ENCODE peak calls at places on chromosome 12, in five cellular contexts. P is PC-3, Z is SK-N-SH, O is MM.1S, G is neural progenitor cell. H is an unnamed sample.

GRCh38 chr12:49188205-49188915 is 520 bp downstream of the TUBA1A start:
- DNase-seq in G (peak; percentile 74), O (peak; percentile 65), P (peak; percentile 37), Z (peak; percentile 58), H (peak; percentile 72)

GRCh38 chr12:46660276-46660675 is 165.5 kb downstream of the SLC38A4 start:
- DNase-seq in O (no peak), G (no peak), P (no peak), Z (no peak), H (no peak)

GRCh38 chr12:57171668-57172067 is 24.2 kb upstream of the LRP1-AS start:
- DNase-seq in O (no peak), P (no peak), G (no peak), Z (no peak), H (no peak)

GRCh38 chr12:24979286-24979685 is 30.4 kb upstream of the BCAT1 start:
- DNase-seq in G (no peak), O (no peak), Z (no peak), P (no peak), H (no peak)

GRCh38 chr12:117907108-117907689 is 61.6 kb downstream of the KSR2 start:
- DNase-seq in Z (no peak), P (no peak), G (no peak), O (no peak), H (peak; percentile 63)

GRCh38 chr12:124578445-124578844 is 11.0 kb upstream of the NCOR2 start:
- DNase-seq in Z (no peak), G (no peak), O (no peak), P (no peak), H (no peak)

GRCh38 chr12:103833095-103833777 is 7.8 kb downstream of the NT5DC3 start:
- DNase-seq in P (no peak), Z (no peak), O (no peak), G (no peak), H (no peak)

GRCh38 chr12:124747426-124748161 is 116.1 kb downstream of the SCARB1 start:
- DNase-seq in Z (no peak), O (no peak), P (peak; percentile 98), G (no peak), H (no peak)

GRCh38 chr12:54046809-54047159 is 6.9 kb upstream of the HOXC4 start:
- DNase-seq in Z (no peak), G (no peak), O (no peak), P (no peak), H (no peak)

GRCh38 chr12:53220857-53221202 is 11.2 kb downstream of the RARG start:
- DNase-seq in O (peak; percentile 95), P (peak; percentile 97), Z (peak; percentile 94), G (peak; percentile 98), H (peak; percentile 95)

GRCh38 chr12:67442347-67442841 is 173.2 kb downstream of the CAND1 start:
- DNase-seq in Z (peak; percentile 49), P (no peak), O (no peak), G (no peak), H (no peak)

GRCh38 chr12:7156259-7157197 is 26.4 kb downstream of the CLSTN3 start:
- DNase-seq in Z (no peak), P (no peak), G (no peak), O (no peak), H (no peak)

GRCh38 chr12:83802011-83802410 is 1110.6 kb downstream of the SLC6A15 start:
- DNase-seq in P (no peak), O (no peak), Z (peak; percentile 5), G (no peak), H (no peak)

GRCh38 chr12:38137287-38137686 is 179.3 kb upstream of the ALG10B start:
- DNase-seq in P (no peak), O (no peak), G (no peak), Z (no peak), H (no peak)

GRCh38 chr12:49930515-49931288 is 19.8 kb upstream of the AQP2 start:
- DNase-seq in Z (no peak), P (peak; percentile 59), O (no peak), G (no peak), H (no peak)

GRCh38 chr12:60437297-60437696 is 841.5 kb downstream of the SLC16A7 start:
- DNase-seq in G (no peak), O (no peak), Z (no peak), P (no peak), H (no peak)

GRCh38 chr12:32273712-32274111 is 125.6 kb upstream of the FGD4 start:
- DNase-seq in Z (no peak), O (peak; percentile 86), G (peak; percentile 78), P (no peak), H (peak; percentile 66)

GRCh38 chr12:99605-100004 is 33.0 kb downstream of the IQSEC3 start:
- DNase-seq in G (peak; percentile 71), P (no peak), O (no peak), Z (no peak), H (peak; percentile 72)

GRCh38 chr12:85301054-85301453 is 21.0 kb downstream of the ALX1 start:
- DNase-seq in Z (no peak), G (no peak), O (peak; percentile 61), P (no peak), H (no peak)

GRCh38 chr12:48934312-48934706 is 9.0 kb upstream of the FKBP11 start:
- DNase-seq in G (no peak), P (peak; percentile 18), O (peak; percentile 12), Z (peak; percentile 33), H (peak; percentile 34)

GRCh38 chr12:130765186-130765659 is 49.1 kb upstream of the RIMBP2 start:
- DNase-seq in P (peak; percentile 34), Z (no peak), O (no peak), G (no peak), H (no peak)

GRCh38 chr12:116353958-116354357 is 76.5 kb upstream of the MED13L start:
- DNase-seq in Z (no peak), G (no peak), P (no peak), O (no peak), H (no peak)

GRCh38 chr12:41439134-41439533 is 251.0 kb downstream of the PDZRN4 start:
- DNase-seq in O (peak; percentile 32), G (no peak), P (no peak), Z (no peak), H (no peak)

GRCh38 chr12:5244513-5244972 is 187.4 kb upstream of the NTF3 start:
- DNase-seq in O (no peak), Z (no peak), G (peak; percentile 40), P (no peak), H (peak; percentile 67)

GRCh38 chr12:59861635-59862034 is 265.8 kb downstream of the SLC16A7 start:
- DNase-seq in Z (no peak), G (no peak), O (no peak), P (no peak), H (no peak)

GRCh38 chr12:50188280-50188781 is 21.2 kb upstream of the CERS5 start:
- DNase-seq in P (no peak), G (no peak), Z (no peak), O (no peak), H (no peak)

GRCh38 chr12:106033161-106033675 is 105.5 kb downstream of the NUAK1 start:
- DNase-seq in O (no peak), Z (no peak), P (no peak), G (no peak), H (no peak)

GRCh38 chr12:113359939-113360748 is 1.8 kb downstream of the PLBD2 start:
- DNase-seq in O (no peak), G (no peak), P (peak; percentile 19), Z (peak; percentile 64), H (peak; percentile 20)

GRCh38 chr12:87812030-87812429 is 217.2 kb downstream of the C12orf50 start:
- DNase-seq in G (no peak), O (no peak), Z (no peak), P (peak; percentile 23), H (no peak)

GRCh38 chr12:111741235-111741812 is 25.4 kb upstream of the ALDH2 start:
- DNase-seq in O (no peak), P (peak; percentile 61), Z (peak; percentile 55), G (no peak), H (no peak)

GRCh38 chr12:124461851-124462623 is 105.4 kb downstream of the NCOR2 start:
- DNase-seq in G (no peak), P (no peak), Z (no peak), O (no peak), H (no peak)

GRCh38 chr12:98895086-98895651 is 250.1 kb downstream of the APAF1 start:
- DNase-seq in Z (peak; percentile 67), P (no peak), G (peak; percentile 75), O (no peak), H (peak; percentile 69)

GRCh38 chr12:53482626-53483165 is 16.6 kb downstream of the MAP3K12 start:
- DNase-seq in O (no peak), Z (no peak), P (no peak), G (no peak), H (no peak)

GRCh38 chr12:7369274-7369729 is 65.4 kb downstream of the ACSM4 start:
- DNase-seq in Z (peak; percentile 76), G (no peak), P (peak; percentile 24), O (no peak), H (no peak)

GRCh38 chr12:130831876-130832405 is 7.1 kb downstream of the STX2 start:
- DNase-seq in O (no peak), Z (no peak), G (no peak), P (no peak), H (no peak)

GRCh38 chr12:9509464-9510166 is 98.1 kb downstream of the KLRB1 start:
- DNase-seq in P (no peak), O (no peak), Z (no peak), G (no peak), H (no peak)
- H3K4me2 ChIP-seq in P (no peak overlapping the region), O (peak overlapping the region; percentile 46), Z (no peak overlapping the region), G (no peak overlapping the region), H (no peak overlapping the region)

DNA sequence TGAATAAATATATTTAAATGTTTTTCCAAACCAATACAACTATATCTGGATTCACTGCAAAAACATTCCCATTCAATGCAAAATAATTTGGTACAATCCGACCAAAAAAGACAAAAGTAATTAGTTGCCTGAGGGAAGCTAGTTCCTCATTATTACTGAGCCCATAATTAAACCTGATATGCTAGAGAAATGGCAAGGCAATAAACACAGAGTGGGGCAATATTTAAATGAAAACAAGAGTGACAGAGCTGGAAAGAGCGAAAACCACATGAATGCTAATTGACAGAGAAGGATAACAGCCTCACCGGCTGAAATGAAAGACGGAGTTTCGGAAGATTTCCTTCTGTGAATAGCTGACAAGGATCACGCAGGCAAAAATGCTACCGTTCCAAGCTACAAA is 82.6 kb downstream of the TMCC3 start:
- DNase-seq in P (no peak), O (no peak), G (no peak), Z (no peak), H (no peak)
- H3F3A ChIP-seq in P (no peaks in the 10 kb centered on the region), O (peaks cover 15% of the 10 kb centered on the region), G (no peaks in the 10 kb centered on the region), Z (no peaks in the 10 kb centered on the region), H (no peaks in the 10 kb centered on the region)

GRCh38 chr12:26274441-26275312 is 79.3 kb downstream of the SSPN start:
- DNase-seq in O (peak; percentile 78), G (peak; percentile 24), P (peak; percentile 100), Z (peak; percentile 17), H (peak; percentile 8)
- TF ChIP-seq EZH2phosphoT487 in O (no peak), G (no peak), P (peak; percentile 53), Z (no peak), H (no peak)

GRCh38 chr12:121099779-121100178 is 32.9 kb upstream of the P2RX7 start:
- DNase-seq in P (no peak), Z (no peak), G (no peak), O (no peak), H (no peak)

GRCh38 chr12:121093487-121093891 is 39.2 kb upstream of the P2RX7 start:
- DNase-seq in Z (no peak), G (no peak), P (no peak), O (no peak), H (no peak)

GRCh38 chr12:121095544-121096198 is 37.0 kb upstream of the P2RX7 start:
- DNase-seq in G (peak; percentile 86), P (peak; percentile 69), O (peak; percentile 7), Z (peak; percentile 94), H (peak; percentile 80)

GRCh38 chr12:121092034-121092433 is 40.6 kb upstream of the P2RX7 start:
- DNase-seq in G (no peak), O (no peak), Z (no peak), P (no peak), H (no peak)

GRCh38 chr12:121096199-121096798 is 36.4 kb upstream of the P2RX7 start:
- DNase-seq in G (no peak), P (no peak), Z (no peak), O (no peak), H (no peak)
- H3K4me2 ChIP-seq in G (peak overlapping the region; percentile 72), P (peak overlapping the region; percentile 89), Z (peak overlapping the region; percentile 90), O (peak overlapping the region; percentile 65), H (peak overlapping the region; percentile 82)

H was measured in GM23338.